ENCODE peak calls at places on chromosomes 1 and 21, in four cellular contexts. One of them, this sample, is unnamed.

GRCh38 chr1:192235127-192235526 is 76.9 kb downstream of the RGS18 start:
- DNase-seq in Panc1: no peak
- DNase-seq in K562: no peak
- DNase-seq in HepG2: no peak
- DNase-seq in this sample: no peak

GRCh38 chr1:245715291-245715701 is 560.5 kb downstream of the KIF26B start:
- DNase-seq in Panc1: no peak
- DNase-seq in K562: no peak
- DNase-seq in HepG2: no peak
- DNase-seq in this sample: no peak

GRCh38 chr1:81126989-81127571 is 673.7 kb upstream of the ADGRL2 start:
- DNase-seq in Panc1: no peak
- DNase-seq in K562: no peak
- DNase-seq in HepG2: no peak
- DNase-seq in this sample: no peak

GRCh38 chr1:14996133-14997050 is 157.2 kb upstream of the TMEM51 start:
- DNase-seq in Panc1: no peak
- DNase-seq in K562: peak
- DNase-seq in HepG2: peak
- DNase-seq in this sample: peak

GRCh38 chr1:16177306-16177705 is 21.4 kb upstream of the EPHA2 start:
- DNase-seq in Panc1: no peak
- DNase-seq in K562: no peak
- DNase-seq in HepG2: no peak
- DNase-seq in this sample: no peak

GRCh38 chr1:118788372-118788955 is 199.7 kb downstream of the TBX15 start:
- DNase-seq in Panc1: no peak
- DNase-seq in K562: no peak
- DNase-seq in HepG2: no peak
- DNase-seq in this sample: no peak

GRCh38 chr1:183159960-183160359 is 26.1 kb upstream of the LAMC2 start:
- DNase-seq in Panc1: no peak
- DNase-seq in K562: no peak
- DNase-seq in HepG2: no peak
- DNase-seq in this sample: peak

GRCh38 chr1:70779571-70779970 is 268.0 kb downstream of the PTGER3 start:
- DNase-seq in Panc1: no peak
- DNase-seq in K562: no peak
- DNase-seq in HepG2: no peak
- DNase-seq in this sample: no peak

GRCh38 chr1:227869281-227869842 is 53.9 kb downstream of the PRSS38 start:
- DNase-seq in Panc1: no peak
- DNase-seq in K562: no peak
- DNase-seq in HepG2: no peak
- DNase-seq in this sample: no peak

GRCh38 chr1:169338617-169339016 is 29.0 kb downstream of the NME7 start:
- DNase-seq in Panc1: no peak
- DNase-seq in K562: no peak
- DNase-seq in HepG2: no peak
- DNase-seq in this sample: no peak

GRCh38 chr1:99759529-99760160 is 6.8 kb downstream of the FRRS1 start:
- DNase-seq in Panc1: no peak
- DNase-seq in K562: no peak
- DNase-seq in HepG2: peak
- DNase-seq in this sample: no peak

GRCh38 chr21:39155578-39155977 is 27.7 kb downstream of the PSMG1 start:
- DNase-seq in Panc1: no peak
- DNase-seq in K562: no peak
- DNase-seq in HepG2: no peak
- DNase-seq in this sample: no peak
- TF ChIP-seq REST in Panc1: no peak
- TF ChIP-seq REST in K562: no peak
- TF ChIP-seq REST in HepG2: no peak
- TF ChIP-seq REST in this sample: no peak

GRCh38 chr21:34029724-34030528 is 43.5 kb upstream of the MRPS6 start:
- DNase-seq in Panc1: peak
- DNase-seq in K562: peak
- DNase-seq in HepG2: peak
- DNase-seq in this sample: peak
- H3K4me3 ChIP-seq in Panc1: peak
- H3K4me3 ChIP-seq in K562: no peak
- H3K4me3 ChIP-seq in HepG2: no peak
- H3K4me3 ChIP-seq in this sample: no peak

DNA sequence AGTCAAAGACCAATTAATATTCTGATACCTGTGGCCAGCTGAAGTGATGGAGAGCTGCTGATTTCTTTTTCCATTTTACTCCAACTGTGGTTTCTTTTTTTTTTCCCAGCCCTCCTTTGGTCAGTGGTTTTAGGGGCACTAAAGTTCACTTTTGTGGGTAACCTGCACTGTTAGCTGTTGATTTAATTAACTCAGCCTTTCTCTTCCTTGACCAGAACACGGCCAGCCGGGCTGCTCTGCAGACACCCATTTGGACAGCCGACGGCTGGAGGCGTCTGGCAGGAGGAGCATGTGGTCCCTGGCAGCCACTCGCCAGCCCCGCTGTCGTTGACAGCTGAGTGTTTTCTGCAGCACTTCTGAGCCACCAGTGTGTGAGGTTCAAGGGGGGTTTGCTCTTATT is 136.2 kb upstream of the RUNX3 start:
- DNase-seq in Panc1: no peak
- DNase-seq in K562: no peak
- DNase-seq in HepG2: no peak
- DNase-seq in this sample: no peak
- TF ChIP-seq TCF7L2 in Panc1: no peak
- TF ChIP-seq TCF7L2 in K562: no peak
- TF ChIP-seq TCF7L2 in HepG2: no peak
- TF ChIP-seq TCF7L2 in this sample: no peak

DNA sequence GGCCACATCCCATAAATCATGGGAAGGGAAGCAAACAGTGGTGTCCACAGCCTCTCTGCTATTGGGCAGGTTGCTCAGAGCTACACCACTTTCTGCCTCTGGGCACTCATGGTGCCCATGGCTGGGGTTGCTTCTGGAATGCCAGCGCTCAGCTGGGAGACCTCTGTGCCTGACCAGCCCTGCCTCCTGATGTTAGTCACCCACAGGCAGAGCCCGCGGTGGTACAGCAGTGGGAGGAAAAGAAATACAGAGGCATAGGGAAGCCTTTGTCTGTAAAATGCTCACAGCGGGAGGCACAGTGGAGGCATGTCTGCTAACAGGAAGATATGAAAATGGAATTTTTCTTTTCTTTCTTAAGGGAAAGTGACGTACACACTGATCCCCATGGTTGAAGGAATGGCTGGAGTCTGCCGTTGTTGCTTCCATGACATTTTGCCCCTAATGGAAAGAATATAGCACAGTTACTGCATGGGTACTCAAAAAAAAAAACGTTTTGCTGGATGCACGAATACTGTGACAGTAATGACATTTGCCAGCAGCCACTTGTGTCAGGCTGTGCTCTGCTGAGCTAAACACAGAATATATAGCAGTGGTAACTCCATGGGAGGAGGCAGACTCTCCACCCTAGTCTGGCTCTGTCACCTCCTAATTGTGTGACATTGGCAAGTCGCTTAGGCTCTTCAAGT is 21.9 kb downstream of the MTARC1 start:
- DNase-seq in Panc1: no peak
- DNase-seq in K562: no peak
- DNase-seq in HepG2: no peak
- DNase-seq in this sample: no peak
- TF ChIP-seq REST in Panc1: no peak
- TF ChIP-seq REST in K562: no peak
- TF ChIP-seq REST in HepG2: no peak
- TF ChIP-seq REST in this sample: no peak

DNA sequence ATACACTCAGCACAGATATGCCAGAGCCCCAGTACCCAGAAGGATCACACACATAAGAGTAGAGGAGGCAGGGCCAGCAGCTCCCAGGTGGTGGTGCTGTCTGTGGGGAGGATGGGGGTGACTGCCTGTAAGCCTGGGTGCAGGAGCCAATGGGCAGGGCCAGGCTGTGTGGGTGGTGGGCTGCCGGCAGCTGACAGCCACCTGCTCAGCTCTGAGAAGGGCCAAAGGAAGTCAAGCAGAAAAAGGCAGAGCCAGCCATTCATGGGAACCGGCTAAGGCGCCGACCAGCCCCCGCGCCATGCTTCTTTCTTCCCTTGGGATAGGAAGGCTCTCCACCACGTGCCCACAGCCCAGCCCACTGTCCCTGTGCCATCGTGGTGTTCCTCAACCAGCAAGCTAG is 14.1 kb downstream of the PIK3C2B start:
- DNase-seq in Panc1: no peak
- DNase-seq in K562: no peak
- DNase-seq in HepG2: no peak
- DNase-seq in this sample: no peak
- H3K4me3 ChIP-seq in Panc1: no peak
- H3K4me3 ChIP-seq in K562: no peak
- H3K4me3 ChIP-seq in HepG2: no peak
- H3K4me3 ChIP-seq in this sample: peak

GRCh38 chr1:204579681-204580080 is 63.5 kb downstream of the MDM4 start:
- DNase-seq in Panc1: no peak
- DNase-seq in K562: no peak
- DNase-seq in HepG2: no peak
- DNase-seq in this sample: no peak
- TF ChIP-seq TCF7L2 in Panc1: no peak
- TF ChIP-seq TCF7L2 in K562: no peak
- TF ChIP-seq TCF7L2 in HepG2: no peak
- TF ChIP-seq TCF7L2 in this sample: no peak

GRCh38 chr1:220144051-220144450 is 50.1 kb downstream of the IARS2 start:
- DNase-seq in Panc1: no peak
- DNase-seq in K562: no peak
- DNase-seq in HepG2: no peak
- DNase-seq in this sample: no peak
- TF ChIP-seq REST in Panc1: no peak
- TF ChIP-seq REST in K562: no peak
- TF ChIP-seq REST in HepG2: no peak
- TF ChIP-seq REST in this sample: no peak

GRCh38 chr1:23421752-23422312 is 2.7 kb downstream of the TCEA3 start:
- DNase-seq in Panc1: no peak
- DNase-seq in K562: peak
- DNase-seq in HepG2: peak
- DNase-seq in this sample: no peak
- H3K4me3 ChIP-seq in Panc1: no peak
- H3K4me3 ChIP-seq in K562: no peak
- H3K4me3 ChIP-seq in HepG2: no peak
- H3K4me3 ChIP-seq in this sample: no peak